ENCODE peak calls at places on chromosomes 7 and 10, in eight cellular contexts. K is CD8-positive, alpha-beta memory T cell; B is BJ; N is AG04450; X is ELR; G is RWPE1; A is stimulated activated naive CD4-positive, alpha-beta T cell; J is pancreas. Y is an unnamed sample.

GRCh38 chr10:94133239-94133638 is 139.5 kb downstream of the PLCE1 start:
- DNase-seq in K (no peak), B (no peak), N (no peak), X (no peak), G (no peak), A (no peak), J (peak), Y (peak)

GRCh38 chr7:121330053-121330833 is 1.4 kb downstream of the WNT16 start:
- DNase-seq in K (no peak), B (no peak), N (no peak), X (peak), G (no peak), A (no peak), J (no peak), Y (no peak)

GRCh38 chr7:114416089-114416990 is 1.7 kb downstream of the FOXP2 start:
- DNase-seq in K (no peak), B (no peak), N (no peak), X (peak), G (no peak), A (no peak), J (no peak), Y (no peak)

GRCh38 chr7:139635521-139636240 is 112.2 kb downstream of the CLEC2L start:
- DNase-seq in K (no peak), B (no peak), N (no peak), X (no peak), G (no peak), A (peak), J (no peak), Y (no peak)

GRCh38 chr10:17790631-17791030 is 18.5 kb upstream of the MRC1 start:
- DNase-seq in K (no peak), B (no peak), N (no peak), X (no peak), G (no peak), A (no peak), J (no peak), Y (no peak)

GRCh38 chr10:15245530-15245929 is 77.0 kb upstream of the NMT2 start:
- DNase-seq in K (no peak), B (no peak), N (no peak), X (peak), G (no peak), A (no peak), J (no peak), Y (no peak)

GRCh38 chr7:150941983-150942590 is 36.0 kb downstream of the KCNH2 start:
- DNase-seq in K (peak), B (no peak), N (no peak), X (no peak), G (no peak), A (peak), J (no peak), Y (no peak)

GRCh38 chr7:99098317-99098823 is 45.5 kb downstream of the SMURF1 start:
- DNase-seq in K (no peak), B (no peak), N (no peak), X (no peak), G (no peak), A (no peak), J (no peak), Y (no peak)

GRCh38 chr7:77388055-77388454 is 28.1 kb downstream of the GSAP start:
- DNase-seq in K (no peak), B (no peak), N (no peak), X (no peak), G (no peak), A (no peak), J (no peak), Y (no peak)

GRCh38 chr7:116598278-116598677 is 73.4 kb downstream of the CAV1 start:
- DNase-seq in K (no peak), B (no peak), N (no peak), X (no peak), G (no peak), A (no peak), J (no peak), Y (peak)

GRCh38 chr7:90671571-90671970 is 75.5 kb downstream of the CDK14 start:
- DNase-seq in K (no peak), B (no peak), N (no peak), X (no peak), G (no peak), A (no peak), J (no peak), Y (no peak)

GRCh38 chr7:34211003-34211402 is 305.7 kb downstream of the BMPER start:
- DNase-seq in K (no peak), B (no peak), N (no peak), X (no peak), G (no peak), A (no peak), J (no peak), Y (no peak)

GRCh38 chr7:143229054-143229790 is 7.4 kb downstream of the TAS2R40 start:
- DNase-seq in K (no peak), B (no peak), N (no peak), X (no peak), G (no peak), A (no peak), J (no peak), Y (no peak)

GRCh38 chr10:71831646-71832552 is 19.2 kb downstream of the PSAP start:
- DNase-seq in K (no peak), B (no peak), N (no peak), X (peak), G (peak), A (no peak), J (no peak), Y (no peak)

GRCh38 chr7:69849268-69849667 is 251.0 kb downstream of the AUTS2 start:
- DNase-seq in K (no peak), B (no peak), N (no peak), X (no peak), G (no peak), A (no peak), J (no peak), Y (no peak)

GRCh38 chr10:36880898-36881297 is 244.5 kb upstream of the ANKRD30A start:
- DNase-seq in K (no peak), B (no peak), N (peak), X (peak), G (peak), A (no peak), J (no peak), Y (no peak)

GRCh38 chr10:13920031-13920430 is 333.3 kb downstream of the PRPF18 start:
- DNase-seq in K (no peak), B (no peak), N (no peak), X (no peak), G (no peak), A (no peak), J (no peak), Y (no peak)

GRCh38 chr10:1074748-1075358 is 18.7 kb downstream of the WDR37 start:
- DNase-seq in K (no peak), B (no peak), N (no peak), X (peak), G (no peak), A (no peak), J (no peak), Y (no peak)

GRCh38 chr7:95330194-95331003 is 6.1 kb upstream of the PON1 start:
- DNase-seq in K (no peak), B (no peak), N (no peak), X (no peak), G (no peak), A (no peak), J (no peak), Y (no peak)

GRCh38 chr7:52270301-52270700 is 765.1 kb upstream of the POM121L12 start:
- DNase-seq in K (no peak), B (no peak), N (no peak), X (no peak), G (no peak), A (no peak), J (no peak), Y (no peak)

GRCh38 chr10:63105811-63106755 is 27.0 kb upstream of the NRBF2 start:
- DNase-seq in K (no peak), B (no peak), N (no peak), X (peak), G (no peak), A (no peak), J (no peak), Y (no peak)

GRCh38 chr10:85767936-85768335 is 598.7 kb downstream of the GRID1 start:
- DNase-seq in K (no peak), B (no peak), N (no peak), X (no peak), G (no peak), A (no peak), J (no peak), Y (no peak)

GRCh38 chr10:19488592-19489280 is 327.5 kb upstream of the PLXDC2 start:
- DNase-seq in K (no peak), B (no peak), N (no peak), X (no peak), G (no peak), A (no peak), J (no peak), Y (peak)

GRCh38 chr10:63252095-63252762 is 119.1 kb downstream of the NRBF2 start:
- DNase-seq in K (no peak), B (no peak), N (no peak), X (no peak), G (no peak), A (no peak), J (no peak), Y (no peak)

GRCh38 chr7:29946428-29947186 is 43.0 kb downstream of the SCRN1 start:
- DNase-seq in K (no peak), B (no peak), N (no peak), X (peak), G (no peak), A (no peak), J (peak), Y (no peak)

GRCh38 chr10:48487244-48487643 is 117.6 kb downstream of the ARHGAP22 start:
- DNase-seq in K (no peak), B (no peak), N (no peak), X (no peak), G (no peak), A (no peak), J (no peak), Y (no peak)

GRCh38 chr7:105130048-105130447 is 116.0 kb downstream of the KMT2E start:
- DNase-seq in K (no peak), B (no peak), N (no peak), X (no peak), G (no peak), A (no peak), J (no peak), Y (no peak)

GRCh38 chr7:88522771-88523316 is 216.2 kb upstream of the STEAP4 start:
- DNase-seq in K (no peak), B (no peak), N (no peak), X (no peak), G (no peak), A (no peak), J (no peak), Y (no peak)

GRCh38 chr10:71979692-71980062 is 15.5 kb downstream of the CHST3 start:
- DNase-seq in K (no peak), B (no peak), N (no peak), X (no peak), G (no peak), A (no peak), J (no peak), Y (no peak)

GRCh38 chr7:5610500-5611186 is 170.8 kb downstream of the RNF216 start:
- DNase-seq in K (no peak), B (no peak), N (no peak), X (no peak), G (no peak), A (no peak), J (no peak), Y (no peak)

Y was measured in right lobe of liver.